ENCODE peak calls at places on chromosome 16, in nine cellular contexts. L is CD4-positive, alpha-beta T cell; G is natural killer cell; C is lower lobe of right lung; W is A549; D is mucosa of descending colon; Y is Panc1; T is left lung; A is RWPE2. U is an unnamed sample.

GRCh38 chr16:79037429-79038373 is 562.8 kb downstream of the MAF start:
- ATAC-seq in L (no peak), G (no peak), C (no peak), W (no peak), D (peak), Y (no peak), T (no peak), A (no peak), U (no peak)

GRCh38 chr16:78005881-78006280 is 16.5 kb upstream of the CLEC3A start:
- ATAC-seq in L (no peak), G (no peak), C (no peak), W (peak), D (no peak), Y (no peak), T (no peak), A (no peak), U (no peak)

GRCh38 chr16:9114112-9114511 is 22.7 kb downstream of the HAPSTR1 start:
- ATAC-seq in L (no peak), G (no peak), C (no peak), W (no peak), D (no peak), Y (peak), T (no peak), A (no peak), U (no peak)

GRCh38 chr16:78762222-78762621 is 662.8 kb downstream of the WWOX start:
- ATAC-seq in L (no peak), G (no peak), C (peak), W (no peak), D (no peak), Y (no peak), T (peak), A (no peak), U (no peak)

GRCh38 chr16:3780570-3780969 is 63.2 kb upstream of the TRAP1 start:
- ATAC-seq in L (peak), G (peak), C (no peak), W (peak), D (peak), Y (peak), T (no peak), A (peak), U (no peak)

GRCh38 chr16:31476305-31477219 is 4.6 kb downstream of the TGFB1I1 start:
- ATAC-seq in L (peak), G (peak), C (peak), W (no peak), D (peak), Y (peak), T (peak), A (no peak), U (no peak)

GRCh38 chr16:25228372-25228771 is 11.6 kb downstream of the AQP8 start:
- ATAC-seq in L (no peak), G (no peak), C (no peak), W (no peak), D (no peak), Y (no peak), T (no peak), A (no peak), U (no peak)

GRCh38 chr16:83967091-83967490 is 953 bp upstream of the NECAB2 start:
- ATAC-seq in L (no peak), G (no peak), C (no peak), W (no peak), D (no peak), Y (no peak), T (no peak), A (no peak), U (no peak)

GRCh38 chr16:11630230-11631056 is 37.8 kb upstream of the SNN start:
- ATAC-seq in L (no peak), G (no peak), C (no peak), W (no peak), D (no peak), Y (peak), T (no peak), A (no peak), U (no peak)

GRCh38 chr16:82111944-82112343 is 58.1 kb downstream of the MPHOSPH6 start:
- ATAC-seq in L (no peak), G (no peak), C (no peak), W (no peak), D (peak), Y (no peak), T (no peak), A (peak), U (no peak)

GRCh38 chr16:67873435-67874146 is 739 bp downstream of the EDC4 start:
- ATAC-seq in L (no peak), G (no peak), C (peak), W (peak), D (peak), Y (peak), T (peak), A (peak), U (no peak)

GRCh38 chr16:8751481-8752311 is 45.7 kb downstream of the TMEM186 start:
- ATAC-seq in L (no peak), G (no peak), C (no peak), W (peak), D (no peak), Y (peak), T (peak), A (peak), U (peak)

GRCh38 chr16:5465714-5466113 is 368.1 kb upstream of the EEF2KMT start:
- ATAC-seq in L (no peak), G (no peak), C (no peak), W (no peak), D (no peak), Y (no peak), T (no peak), A (no peak), U (no peak)

GRCh38 chr16:81266680-81267095 is 28.2 kb downstream of the BCO1 start:
- ATAC-seq in L (no peak), G (no peak), C (no peak), W (no peak), D (peak), Y (no peak), T (peak), A (peak), U (no peak)

GRCh38 chr16:66272461-66272860 is 94.0 kb upstream of the CDH5 start:
- ATAC-seq in L (no peak), G (no peak), C (no peak), W (no peak), D (no peak), Y (no peak), T (no peak), A (no peak), U (no peak)

GRCh38 chr16:66275795-66276428 is 90.6 kb upstream of the CDH5 start:
- ATAC-seq in L (no peak), G (no peak), C (no peak), W (peak), D (peak), Y (peak), T (peak), A (no peak), U (peak)

GRCh38 chr16:66273036-66273435 is 93.5 kb upstream of the CDH5 start:
- ATAC-seq in L (no peak), G (no peak), C (no peak), W (no peak), D (no peak), Y (no peak), T (no peak), A (no peak), U (no peak)

GRCh38 chr16:66274335-66275110 is 92.0 kb upstream of the CDH5 start:
- ATAC-seq in L (peak), G (no peak), C (no peak), W (peak), D (peak), Y (peak), T (no peak), A (no peak), U (no peak)

GRCh38 chr16:66273644-66274334 is 92.7 kb upstream of the CDH5 start:
- ATAC-seq in L (no peak), G (no peak), C (no peak), W (no peak), D (no peak), Y (no peak), T (no peak), A (no peak), U (no peak)
- TF ChIP-seq CTCF in L (no peak), G (no peak), C (no peak), W (no peak), D (no peak), Y (peak), T (no peak), A (no peak), U (no peak)

DNA sequence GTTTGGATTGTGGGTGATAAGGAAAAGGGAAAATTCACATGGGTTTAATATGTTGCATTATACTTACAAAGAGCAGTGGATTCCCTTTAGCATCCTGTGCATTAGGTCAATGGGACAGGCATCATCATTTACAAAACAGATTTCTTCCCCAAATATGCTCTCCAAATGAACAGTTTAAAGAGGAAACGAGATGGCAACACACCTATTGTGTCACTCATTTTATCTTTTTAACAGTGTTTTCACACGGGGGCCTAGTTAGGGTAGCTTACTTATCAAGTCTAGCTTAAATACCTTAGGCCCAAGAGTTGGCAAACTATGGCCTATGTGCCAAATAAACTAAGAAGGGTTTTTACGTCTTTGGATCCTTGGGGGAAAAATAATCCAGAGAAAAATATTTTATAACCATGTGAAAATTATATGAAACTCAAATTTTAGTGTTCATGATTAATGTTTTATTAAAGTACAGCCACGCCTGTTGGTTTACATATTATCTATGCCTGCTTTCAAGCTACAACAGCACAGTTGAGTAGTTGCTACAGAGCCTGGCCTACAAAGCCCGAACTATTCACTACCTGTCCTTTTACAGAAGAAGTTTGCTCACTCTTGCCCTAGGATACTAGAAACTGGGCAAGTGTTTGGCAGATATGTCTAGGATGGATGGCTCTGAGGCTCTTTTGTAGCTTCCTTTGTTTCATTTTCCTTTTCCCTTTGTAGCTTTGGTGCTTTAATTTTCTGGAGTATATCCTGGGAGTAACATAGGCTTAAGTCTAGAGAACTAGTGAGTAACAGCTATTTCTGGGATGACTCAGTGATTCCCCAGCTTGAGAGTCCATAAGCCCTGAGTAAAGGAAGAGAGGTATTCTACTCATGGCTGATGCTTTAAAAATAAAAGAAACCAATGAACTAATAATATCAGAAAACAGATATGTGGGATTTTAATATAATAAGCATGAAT is 12.4 kb downstream of the NUP93 start:
- ATAC-seq in L (no peak), G (no peak), C (peak), W (peak), D (peak), Y (peak), T (peak), A (peak), U (peak)
- TF ChIP-seq CTCF in L (no peak), G (no peak), C (no peak), W (no peak), D (no peak), Y (no peak), T (no peak), A (no peak), U (no peak)

GRCh38 chr16:17927015-17927414 is 409.5 kb downstream of the NPIPA8 start:
- ATAC-seq in L (no peak), G (no peak), C (no peak), W (no peak), D (no peak), Y (no peak), T (no peak), A (no peak), U (no peak)

GRCh38 chr16:17930280-17930679 is 406.3 kb downstream of the NPIPA8 start:
- ATAC-seq in L (no peak), G (no peak), C (no peak), W (no peak), D (no peak), Y (no peak), T (no peak), A (no peak), U (no peak)
- TF ChIP-seq CTCF in L (no peak), G (no peak), C (no peak), W (no peak), D (no peak), Y (peak), T (no peak), A (no peak), U (no peak)

GRCh38 chr16:53984936-53985335 is 281.0 kb downstream of the FTO start:
- ATAC-seq in L (no peak), G (no peak), C (no peak), W (no peak), D (no peak), Y (no peak), T (no peak), A (peak), U (no peak)
- TF ChIP-seq CTCF in L (no peak), G (no peak), C (no peak), W (no peak), D (no peak), Y (no peak), T (no peak), A (no peak), U (no peak)

GRCh38 chr16:55035037-55035436 is 104.4 kb downstream of the IRX5 start:
- ATAC-seq in L (no peak), G (no peak), C (peak), W (peak), D (peak), Y (no peak), T (peak), A (no peak), U (no peak)

GRCh38 chr16:55030944-55031343 is 100.3 kb downstream of the IRX5 start:
- ATAC-seq in L (no peak), G (no peak), C (no peak), W (no peak), D (no peak), Y (no peak), T (no peak), A (no peak), U (no peak)

GRCh38 chr16:55031481-55031880 is 100.8 kb downstream of the IRX5 start:
- ATAC-seq in L (no peak), G (no peak), C (no peak), W (no peak), D (no peak), Y (no peak), T (no peak), A (no peak), U (no peak)

GRCh38 chr16:55035956-55036355 is 105.3 kb downstream of the IRX5 start:
- ATAC-seq in L (no peak), G (no peak), C (no peak), W (no peak), D (no peak), Y (no peak), T (no peak), A (no peak), U (no peak)

GRCh38 chr16:55033225-55034156 is 102.8 kb downstream of the IRX5 start:
- ATAC-seq in L (no peak), G (no peak), C (no peak), W (no peak), D (no peak), Y (no peak), T (no peak), A (no peak), U (no peak)
- TF ChIP-seq CTCF in L (no peak), G (no peak), C (no peak), W (no peak), D (no peak), Y (no peak), T (no peak), A (no peak), U (no peak)

GRCh38 chr16:24045641-24046040 is 209.9 kb downstream of the PRKCB start:
- ATAC-seq in L (no peak), G (no peak), C (no peak), W (peak), D (no peak), Y (peak), T (no peak), A (peak), U (no peak)
- TF ChIP-seq CTCF in L (no peak), G (no peak), C (no peak), W (peak), D (no peak), Y (peak), T (no peak), A (peak), U (no peak)

U was measured in gastroesophageal sphincter.